ENCODE peak calls at places on chromosomes 2 and 18, in four cellular contexts. M, X, V and D are unnamed samples.

GRCh38 chr2:10228611-10229365 is 73.9 kb upstream of the HPCAL1 start:
- DNase-seq in M (no peak), X (no peak), V (no peak), D (no peak)

GRCh38 chr2:24482256-24482971 is 8.6 kb upstream of the NCOA1 start:
- DNase-seq in M (no peak), X (no peak), V (peak; percentile 25), D (no peak)

GRCh38 chr2:46845542-46846453 is 69.8 kb downstream of the MCFD2 start:
- DNase-seq in M (no peak), X (no peak), V (no peak), D (no peak)

GRCh38 chr2:85131116-85131515 is 2.1 kb upstream of the TCF7L1 start:
- DNase-seq in M (no peak), X (no peak), V (no peak), D (no peak)

GRCh38 chr2:127565261-127566138 is 30.0 kb downstream of the MYO7B start:
- DNase-seq in M (peak; percentile 39), X (no peak), V (no peak), D (no peak)

GRCh38 chr2:234623521-234623991 is 126.7 kb upstream of the ARL4C start:
- DNase-seq in M (no peak), X (no peak), V (no peak), D (no peak)

GRCh38 chr2:40432916-40433315 is 19.0 kb downstream of the SLC8A1 start:
- DNase-seq in M (no peak), X (no peak), V (no peak), D (no peak)

GRCh38 chr2:37576831-37577230 is 94.6 kb downstream of the CDC42EP3 start:
- DNase-seq in M (no peak), X (no peak), V (no peak), D (no peak)

GRCh38 chr2:150413416-150413815 is 74.1 kb downstream of the RND3 start:
- DNase-seq in M (no peak), X (no peak), V (no peak), D (no peak)

GRCh38 chr2:119156105-119156890 is 2.3 kb downstream of the C1QL2 start:
- DNase-seq in M (no peak), X (no peak), V (no peak), D (no peak)

GRCh38 chr2:8615252-8616083 is 66.4 kb upstream of the ID2 start:
- DNase-seq in M (no peak), X (no peak), V (no peak), D (no peak)

GRCh38 chr2:1795842-1796580 is 51.7 kb upstream of the PXDN start:
- DNase-seq in M (no peak), X (no peak), V (no peak), D (no peak)

GRCh38 chr18:68874361-68874760 is 76.5 kb downstream of the CCDC102B start:
- DNase-seq in M (no peak), X (no peak), V (no peak), D (no peak)

GRCh38 chr2:40332096-40332826 is 119.6 kb downstream of the SLC8A1 start:
- DNase-seq in M (no peak), X (no peak), V (no peak), D (no peak)

GRCh38 chr2:60423066-60423465 is 130.4 kb downstream of the BCL11A start:
- DNase-seq in M (no peak), X (no peak), V (no peak), D (no peak)

GRCh38 chr2:72144746-72145657 is 2.7 kb downstream of the CYP26B1 start:
- DNase-seq in M (no peak), X (peak; percentile 6), V (peak; percentile 24), D (no peak)